ENCODE peak calls at places on chromosomes 13 and 19, in four cellular contexts. F is aorta, M is fibroblast of lung, B is thoracic aorta. C is an unnamed sample.

GRCh38 chr13:38662362-38662761 is 24.5 kb upstream of the FREM2 start:
- DNase-seq in M (peak; percentile 87), B (no peak), F (no peak), C (no peak)

GRCh38 chr13:33509642-33510229 is 224.2 kb upstream of the STARD13 start:
- DNase-seq in B (no peak), M (peak; percentile 73), F (peak; percentile 50), C (no peak)

GRCh38 chr13:70178346-70178745 is 70.1 kb upstream of the KLHL1 start:
- DNase-seq in F (no peak), M (no peak), B (no peak), C (no peak)

GRCh38 chr19:19460761-19461265 is 54.5 kb downstream of the TSSK6 start:
- DNase-seq in F (peak; percentile 87), B (no peak), M (no peak), C (no peak)

GRCh38 chr13:108929532-108929931 is 300.1 kb downstream of the MYO16 start:
- DNase-seq in B (no peak), M (peak; percentile 20), F (no peak), C (no peak)

GRCh38 chr13:59982631-59983382 is 180.9 kb downstream of the DIAPH3 start:
- DNase-seq in M (peak; percentile 55), B (no peak), F (no peak), C (peak; percentile 4)

GRCh38 chr19:5298502-5298901 is 42.1 kb downstream of the PTPRS start:
- DNase-seq in B (no peak), F (no peak), M (no peak), C (no peak)

GRCh38 chr13:48235100-48235813 is 2.3 kb downstream of the ITM2B start:
- DNase-seq in B (no peak), F (no peak), M (peak; percentile 58), C (no peak)

GRCh38 chr13:89627991-89628390 is 1719.5 kb upstream of the MIR17HG start:
- DNase-seq in F (no peak), B (no peak), M (peak; percentile 60), C (peak; percentile 90)

GRCh38 chr19:56660381-56661105 is 11.0 kb downstream of the ZNF835 start:
- DNase-seq in M (no peak), F (no peak), B (no peak), C (no peak)

GRCh38 chr19:48511800-48512503 is at the start of gene LMTK3:
- DNase-seq in M (peak; percentile 36), B (no peak), F (no peak), C (no peak)

GRCh38 chr13:51524846-51525566 is 59.3 kb upstream of the WDFY2 start:
- DNase-seq in B (no peak), F (no peak), M (peak; percentile 81), C (peak; percentile 85)

GRCh38 chr13:43258771-43259170 is 235.4 kb downstream of the DNAJC15 start:
- DNase-seq in B (no peak), F (no peak), M (no peak), C (no peak)

GRCh38 chr19:51695702-51696315 is 2.7 kb downstream of the SPACA6 start:
- DNase-seq in M (no peak), F (no peak), B (no peak), C (no peak)

GRCh38 chr19:33486936-33487793 is 34.4 kb downstream of the PEPD start:
- DNase-seq in M (no peak), F (peak; percentile 38), B (no peak), C (no peak)

GRCh38 chr19:49932731-49933131 is 3.4 kb upstream of the NUP62 start:
- DNase-seq in M (no peak), B (no peak), F (peak; percentile 72), C (no peak)

GRCh38 chr19:45632468-45633196 is 6.6 kb downstream of the EML2 start:
- DNase-seq in M (peak; percentile 93), F (peak; percentile 94), B (peak; percentile 61), C (peak; percentile 97)

GRCh38 chr13:83987394-83987793 is 105.1 kb upstream of the SLITRK1 start:
- DNase-seq in F (no peak), B (no peak), M (no peak), C (no peak)

GRCh38 chr13:95300625-95301134 is 571 bp downstream of the ABCC4 start:
- DNase-seq in F (peak; percentile 80), B (no peak), M (peak; percentile 51), C (no peak)

GRCh38 chr13:79735228-79735627 is 254.3 kb downstream of the NDFIP2 start:
- DNase-seq in B (no peak), F (no peak), M (peak; percentile 77), C (no peak)

GRCh38 chr19:17424743-17425365 is 5.0 kb downstream of the MVB12A start:
- DNase-seq in B (no peak), M (peak; percentile 36), F (peak; percentile 79), C (no peak)

GRCh38 chr19:18848860-18849661 is 17.3 kb downstream of the UPF1 start:
- DNase-seq in M (no peak), F (peak; percentile 88), B (peak; percentile 46), C (peak; percentile 48)

GRCh38 chr19:49335071-49335783 is at the start of gene CD37:
- DNase-seq in F (peak; percentile 71), M (no peak), B (no peak), C (no peak)

GRCh38 chr19:10431254-10431942 is 11.1 kb downstream of the PDE4A start:
- DNase-seq in F (peak; percentile 75), M (peak; percentile 39), B (no peak), C (no peak)

GRCh38 chr13:59437902-59438301 is 725.8 kb downstream of the DIAPH3 start:
- DNase-seq in M (no peak), F (no peak), B (no peak), C (no peak)

GRCh38 chr13:114064516-114065140 is 67.8 kb downstream of the RASA3 start:
- DNase-seq in M (peak; percentile 35), F (no peak), B (no peak), C (no peak)

GRCh38 chr19:19420570-19421301 is 15.3 kb downstream of the GATAD2A start:
- DNase-seq in M (peak; percentile 38), F (no peak), B (no peak), C (no peak)

GRCh38 chr13:44626176-44626575 is 50.0 kb upstream of the TSC22D1 start:
- DNase-seq in F (no peak), M (no peak), B (no peak), C (no peak)

GRCh38 chr13:113916330-113916815 is 52.5 kb upstream of the GAS6 start:
- DNase-seq in M (no peak), B (no peak), F (no peak), C (peak; percentile 75)

GRCh38 chr19:33158365-33158764 is 26.5 kb downstream of the WDR88 start:
- DNase-seq in M (no peak), F (no peak), B (no peak), C (no peak)

GRCh38 chr13:59888408-59888807 is 275.3 kb downstream of the DIAPH3 start:
- DNase-seq in B (no peak), M (no peak), F (no peak), C (no peak)

GRCh38 chr13:47019977-47020376 is 123.1 kb upstream of the HTR2A start:
- DNase-seq in B (no peak), F (no peak), M (no peak), C (no peak)

GRCh38 chr19:13033244-13033643 is 38.0 kb downstream of the NFIX start:
- DNase-seq in M (no peak), F (no peak), B (no peak), C (no peak)

GRCh38 chr13:95898256-95898655 is 154.9 kb downstream of the UGGT2 start:
- DNase-seq in B (no peak), M (peak; percentile 38), F (no peak), C (peak; percentile 80)

GRCh38 chr19:48842744-48843162 is 6.5 kb upstream of the HSD17B14 start:
- DNase-seq in F (no peak), B (no peak), M (peak; percentile 19), C (no peak)

GRCh38 chr19:14081797-14082674 is 3.5 kb downstream of the C19orf67 start:
- DNase-seq in F (peak; percentile 86), M (peak; percentile 48), B (no peak), C (peak; percentile 68)

GRCh38 chr19:54114340-54114826 is 1.1 kb downstream of the TFPT start:
- DNase-seq in M (peak; percentile 53), B (no peak), F (peak; percentile 84), C (no peak)
- H3K4me1 ChIP-seq in M (peaks cover 2% of the 10 kb centered on the region), B (peaks cover 29% of the 10 kb centered on the region), F (no peaks in the 10 kb centered on the region), C (peaks cover 4% of the 10 kb centered on the region)

DNA sequence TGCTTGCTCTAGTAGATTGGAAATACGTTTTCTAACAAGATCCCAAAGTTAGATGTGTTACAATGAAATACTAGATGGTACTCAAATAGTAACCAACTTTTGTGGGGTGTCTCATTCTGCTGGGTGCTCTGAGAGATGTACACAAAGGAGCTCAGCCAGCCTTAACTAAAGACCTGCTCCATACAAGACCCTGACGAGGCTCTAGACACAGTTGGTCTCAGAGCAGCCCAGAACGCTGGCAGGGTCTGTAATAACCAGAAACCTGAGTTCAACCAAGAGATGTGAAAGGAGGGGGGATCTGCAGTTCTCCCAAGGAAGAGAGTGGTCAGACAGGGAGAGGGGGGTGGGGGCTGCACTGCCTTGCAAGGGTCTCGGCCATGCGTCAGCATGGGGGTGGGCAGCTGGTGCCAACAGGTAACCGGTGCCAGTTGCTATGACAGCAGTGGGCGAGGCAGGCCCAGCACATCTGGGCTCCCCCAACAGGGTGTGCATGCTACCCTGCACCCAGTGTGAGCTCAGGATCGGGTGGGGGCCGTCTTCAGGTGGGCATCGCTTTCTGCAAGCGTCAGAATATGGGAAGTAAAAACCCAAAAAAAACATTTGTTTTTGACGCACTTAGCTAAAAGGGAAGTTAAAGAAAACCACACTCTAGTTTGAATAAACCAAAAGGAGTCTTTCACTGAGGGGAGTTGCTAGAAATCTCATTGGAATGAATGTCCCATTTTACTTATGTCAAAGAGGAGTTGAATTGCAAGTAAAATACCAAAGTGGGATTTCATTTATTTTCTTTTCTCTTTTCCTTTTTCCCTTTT is 68.0 kb upstream of the GPR183 start:
- DNase-seq in F (no peak), M (no peak), B (no peak), C (no peak)
- H3K27ac ChIP-seq in F (no peak overlapping the region), M (no peak overlapping the region), B (no peak overlapping the region), C (no peak overlapping the region)

GRCh38 chr19:8577247-8577646 is at the start of gene MYO1F:
- DNase-seq in B (no peak), M (no peak), F (no peak), C (no peak)

GRCh38 chr19:8577741-8578140 is 499 bp upstream of the MYO1F start:
- DNase-seq in B (no peak), F (no peak), M (no peak), C (no peak)

GRCh38 chr19:8573316-8573715 is 3.9 kb downstream of the MYO1F start:
- DNase-seq in B (no peak), M (no peak), F (no peak), C (no peak)

GRCh38 chr19:8576273-8576993 is 809 bp downstream of the MYO1F start:
- DNase-seq in B (no peak), F (no peak), M (no peak), C (no peak)

GRCh38 chr19:8575467-8575997 is 1.7 kb downstream of the MYO1F start:
- DNase-seq in B (no peak), F (no peak), M (peak; percentile 80), C (peak; percentile 22)
- H3K4me1 ChIP-seq in B (no peaks in the 10 kb centered on the region), F (no peaks in the 10 kb centered on the region), M (no peaks in the 10 kb centered on the region), C (no peaks in the 10 kb centered on the region)

GRCh38 chr19:55306712-55307111 is 18.4 kb downstream of the TMEM150B start:
- DNase-seq in B (no peak), M (no peak), F (no peak), C (no peak)

GRCh38 chr19:55305491-55305890 is 19.6 kb downstream of the TMEM150B start:
- DNase-seq in B (no peak), M (no peak), F (no peak), C (no peak)

GRCh38 chr19:55304980-55305379 is 20.2 kb downstream of the TMEM150B start:
- DNase-seq in M (no peak), F (no peak), B (no peak), C (no peak)

GRCh38 chr19:55304279-55304978 is 20.6 kb downstream of the BRSK1 start:
- DNase-seq in B (no peak), F (no peak), M (peak; percentile 23), C (no peak)

GRCh38 chr19:55305983-55306562 is 19.1 kb downstream of the TMEM150B start:
- DNase-seq in M (no peak), B (no peak), F (no peak), C (no peak)
- H3K27ac ChIP-seq in M (no peak overlapping the region), B (no peak overlapping the region), F (no peak overlapping the region), C (no peak overlapping the region)

C was measured in foreskin keratinocyte.